ENCODE peak calls at places on chromosome 19, in six cellular contexts. Y is AG09319; L is CD8-positive, alpha-beta T cell; F is lower lobe of right lung; E is fibroblast of pulmonary artery; X is AG10803. M is an unnamed sample.

GRCh38 chr19:44192127-44192526 is 20.2 kb upstream of the ZNF227 start:
- DNase-seq in E (no peak), X (no peak), L (no peak), F (no peak), Y (no peak), M (no peak)

GRCh38 chr19:36686365-36687213 is 823 bp upstream of the ZNF567 start:
- DNase-seq in E (peak), L (no peak), F (peak), X (no peak), Y (no peak), M (no peak)

GRCh38 chr19:2962018-2962670 is 15.2 kb upstream of the TLE6 start:
- DNase-seq in L (peak), F (no peak), E (peak), X (peak), Y (no peak), M (no peak)

GRCh38 chr19:51325161-51325979 is 13.9 kb downstream of the IGLON5 start:
- DNase-seq in Y (no peak), E (no peak), X (no peak), L (no peak), F (no peak), M (no peak)

GRCh38 chr19:53531457-53531856 is 6.5 kb upstream of the ZNF331 start:
- DNase-seq in L (no peak), F (no peak), E (no peak), Y (no peak), X (no peak), M (no peak)

GRCh38 chr19:4208385-4209094 is 20.8 kb upstream of the EBI3 start:
- DNase-seq in Y (no peak), F (no peak), L (no peak), X (no peak), E (peak), M (no peak)

GRCh38 chr19:4061683-4062575 is 4.8 kb downstream of the ZBTB7A start:
- DNase-seq in X (no peak), F (peak), L (no peak), Y (no peak), E (no peak), M (no peak)

GRCh38 chr19:8208710-8209110 is 460 bp upstream of the CERS4 start:
- DNase-seq in F (no peak), E (no peak), L (no peak), Y (no peak), X (no peak), M (no peak)

GRCh38 chr19:5092444-5092843 is 123.5 kb downstream of the KDM4B start:
- DNase-seq in E (no peak), X (no peak), L (no peak), Y (no peak), F (no peak), M (no peak)

GRCh38 chr19:7337380-7338194 is 11.2 kb upstream of the ARHGEF18 start:
- DNase-seq in E (no peak), F (peak), Y (no peak), X (no peak), L (no peak), M (peak)

GRCh38 chr19:11673608-11674041 is 65.1 kb downstream of the ZNF823 start:
- DNase-seq in X (peak), F (peak), L (no peak), Y (no peak), E (peak), M (no peak)

GRCh38 chr19:53870485-53870844 is 2.8 kb downstream of the MYADM start:
- DNase-seq in F (peak), L (no peak), Y (no peak), E (no peak), X (no peak), M (peak)

GRCh38 chr19:3945838-3946237 is 13.0 kb downstream of the NMRK2 start:
- DNase-seq in L (no peak), E (peak), F (no peak), Y (no peak), X (peak), M (no peak)

GRCh38 chr19:46076951-46077814 is 36.4 kb upstream of the IGFL4 start:
- DNase-seq in E (peak), Y (peak), L (no peak), F (no peak), X (peak), M (no peak)
- TF ChIP-seq CTCF in E (no peak), Y (peak), L (no peak), F (peak), X (peak), M (no peak)

GRCh38 chr19:39497850-39498261 is 891 bp upstream of the DLL3 start:
- DNase-seq in L (no peak), Y (no peak), E (peak), X (no peak), F (no peak), M (no peak)
- TF ChIP-seq CTCF in L (no peak), Y (peak), E (peak), X (peak), F (peak), M (no peak)

DNA sequence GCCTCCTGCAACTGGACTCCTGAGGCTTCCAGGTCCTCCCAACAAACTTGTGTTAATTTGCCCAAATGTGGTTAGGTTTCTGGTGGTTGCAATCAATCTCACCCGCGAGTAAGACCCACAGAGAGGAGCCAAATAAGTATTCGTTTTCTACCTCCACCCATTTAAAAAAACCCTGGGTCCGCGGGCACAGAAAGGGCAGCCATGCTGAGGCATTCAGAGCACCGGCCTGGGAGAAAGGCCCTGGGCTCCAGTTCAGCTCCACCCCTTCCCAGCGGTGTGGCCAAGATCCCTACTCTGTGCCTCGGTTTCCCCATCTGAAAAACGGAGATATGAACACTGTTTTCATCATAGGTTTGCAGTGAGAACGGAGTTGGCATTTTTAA is 56.9 kb downstream of the PEPD start:
- DNase-seq in Y (no peak), F (peak), L (no peak), E (no peak), X (no peak), M (no peak)
- TF ChIP-seq CTCF in Y (no peak), F (no peak), L (no peak), E (no peak), X (no peak), M (no peak)

DNA sequence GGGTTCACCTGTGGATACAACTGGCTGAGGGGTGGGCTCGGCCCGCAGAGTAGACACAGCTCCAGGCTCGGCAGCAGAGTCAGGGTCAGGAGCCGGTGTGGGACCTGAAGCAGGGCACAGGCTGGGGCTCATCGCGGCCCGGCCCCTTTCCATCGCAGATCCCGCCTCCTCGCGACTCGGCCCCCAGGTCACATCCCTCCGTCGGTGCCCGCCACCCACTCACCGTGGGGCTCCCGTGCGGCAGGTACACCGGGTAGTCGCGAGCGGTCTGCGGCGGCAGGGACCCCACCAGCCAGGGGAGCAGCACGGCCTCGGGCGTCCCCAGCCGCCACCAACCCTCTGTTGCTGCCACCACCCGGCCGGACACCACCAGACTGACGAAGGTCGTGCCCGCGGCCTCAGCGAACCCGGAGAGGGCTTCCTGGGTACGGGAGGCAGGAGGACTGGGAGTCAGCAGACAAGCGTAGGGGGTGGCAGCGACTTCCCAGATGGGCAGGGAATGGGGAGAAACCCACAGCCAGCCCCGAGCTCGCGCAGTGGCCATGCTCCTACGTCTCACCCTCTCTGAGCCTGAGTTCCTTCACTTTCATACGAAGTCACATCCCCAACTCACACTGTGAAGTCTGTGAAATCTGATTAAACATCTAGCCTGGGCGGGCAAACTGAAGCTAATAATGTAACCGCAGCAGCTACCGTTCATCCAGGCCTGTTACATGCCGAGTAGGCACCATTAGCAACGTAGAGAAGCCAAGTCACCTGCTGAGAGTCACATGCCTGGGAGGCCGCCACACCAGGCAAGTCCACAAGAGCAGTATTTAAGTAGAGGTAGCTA is 3.7 kb downstream of the FUZ start:
- DNase-seq in L (peak), X (peak), Y (no peak), E (no peak), F (peak), M (peak)
- TF ChIP-seq CTCF in L (no peak), X (no peak), Y (no peak), E (no peak), F (peak), M (no peak)

GRCh38 chr19:38918526-38918925 is 6.5 kb upstream of the CCER2 start:
- DNase-seq in F (no peak), L (no peak), Y (no peak), E (no peak), X (no peak), M (no peak)

GRCh38 chr19:38917516-38917915 is 5.5 kb upstream of the CCER2 start:
- DNase-seq in X (no peak), L (no peak), E (no peak), Y (no peak), F (no peak), M (no peak)

GRCh38 chr19:38919837-38920528 is 8.0 kb upstream of the CCER2 start:
- DNase-seq in E (no peak), X (no peak), L (no peak), Y (no peak), F (no peak), M (no peak)

GRCh38 chr19:38915329-38916321 is 3.6 kb upstream of the CCER2 start:
- DNase-seq in E (no peak), Y (no peak), X (no peak), L (no peak), F (peak), M (no peak)

DNA sequence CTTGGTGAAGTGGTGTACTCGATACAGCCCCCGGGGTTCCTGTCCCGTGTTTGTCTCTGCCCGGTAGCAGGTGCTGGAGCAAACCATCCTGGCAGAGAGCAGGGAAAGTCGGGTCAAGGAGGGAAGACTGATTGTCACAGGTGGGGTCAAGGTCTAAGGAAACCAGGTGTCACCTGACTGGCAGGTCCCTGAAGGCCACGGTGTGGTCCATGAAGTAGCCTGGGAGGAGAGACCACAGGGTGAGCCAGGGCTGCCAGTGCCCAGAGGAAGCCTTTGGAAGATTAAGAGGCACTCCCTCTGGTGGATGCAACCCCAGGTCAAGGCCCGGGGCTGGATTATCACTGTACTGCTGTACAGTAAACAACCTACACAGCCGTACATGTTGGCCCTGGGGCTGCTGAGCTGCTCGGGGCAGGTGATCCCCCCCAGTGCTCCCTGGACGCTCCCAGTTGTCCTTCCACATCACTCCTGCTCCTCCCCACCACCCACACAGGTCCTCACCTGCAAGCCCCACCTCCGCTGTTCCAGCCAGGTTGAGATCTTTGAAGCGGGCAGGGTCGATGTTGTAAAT is 6.0 kb upstream of the CCER2 start:
- DNase-seq in E (peak), X (no peak), F (peak), Y (no peak), L (no peak), M (no peak)
- TF ChIP-seq CTCF in E (peak), X (no peak), F (no peak), Y (no peak), L (no peak), M (no peak)

M was measured in activated B cell treated with CpG ODN at 0.5 μM for 24 hours.